ENCODE peak calls at places on chromosomes 3 and 15, in five cellular contexts. A is upper lobe of right lung; P is suprapubic skin; J is CD4-positive, alpha-beta T cell; M is foreskin fibroblast. H is an unnamed sample.

GRCh38 chr3:44761347-44762169 is at the start of the genes KIAA1143 and KIF15:
- DNase-seq in A (peak), P (peak), J (peak), M (peak), H (peak)

GRCh38 chr3:101643861-101644613 is 32.9 kb downstream of the ZBTB11 start:
- DNase-seq in A (no peak), P (no peak), J (peak), M (peak), H (no peak)

GRCh38 chr3:108091498-108092259 is 848 bp upstream of the CD47 start:
- DNase-seq in A (no peak), P (no peak), J (peak), M (no peak), H (peak)

GRCh38 chr3:79018671-79019136 is 749.1 kb downstream of the ROBO1 start:
- DNase-seq in A (peak), P (peak), J (no peak), M (peak), H (peak)

GRCh38 chr3:134552776-134553175 is 66.9 kb downstream of the CEP63 start:
- DNase-seq in A (no peak), P (no peak), J (no peak), M (peak), H (no peak)

GRCh38 chr15:43086551-43086950 is 19.3 kb downstream of the UBR1 start:
- DNase-seq in A (no peak), P (no peak), J (no peak), M (no peak), H (no peak)

GRCh38 chr15:62469874-62470688 is 305.0 kb upstream of the C2CD4B start:
- DNase-seq in A (no peak), P (peak), J (no peak), M (peak), H (no peak)

GRCh38 chr3:194267744-194268658 is 83.1 kb downstream of the CPN2 start:
- DNase-seq in A (no peak), P (peak), J (no peak), M (no peak), H (no peak)

GRCh38 chr3:14474363-14475081 is 65.6 kb downstream of the GRIP2 start:
- DNase-seq in A (no peak), P (no peak), J (no peak), M (no peak), H (no peak)

GRCh38 chr3:60972599-60972998 is 278.7 kb downstream of the FHIT start:
- DNase-seq in A (no peak), P (no peak), J (no peak), M (no peak), H (no peak)

GRCh38 chr3:13186416-13186815 is 113.2 kb upstream of the IQSEC1 start:
- DNase-seq in A (no peak), P (no peak), J (no peak), M (no peak), H (no peak)

GRCh38 chr15:73240864-73241499 is 127.8 kb downstream of the HCN4 start:
- DNase-seq in A (no peak), P (no peak), J (peak), M (peak), H (no peak)

GRCh38 chr3:111851511-111851954 is 7.5 kb upstream of the PHLDB2 start:
- DNase-seq in A (no peak), P (no peak), J (no peak), M (peak), H (no peak)

GRCh38 chr3:61582287-61582686 is 20.9 kb downstream of the PTPRG start:
- DNase-seq in A (no peak), P (no peak), J (no peak), M (no peak), H (no peak)

GRCh38 chr3:53495091-53495517 is 693 bp downstream of the CACNA1D start:
- DNase-seq in A (no peak), P (no peak), J (no peak), M (no peak), H (no peak)

GRCh38 chr3:4656059-4656458 is 162.9 kb downstream of the ITPR1 start:
- DNase-seq in A (peak), P (no peak), J (no peak), M (peak), H (peak)

GRCh38 chr3:9211155-9211950 is 38.1 kb downstream of the SRGAP3 start:
- DNase-seq in A (no peak), P (no peak), J (no peak), M (peak), H (no peak)

GRCh38 chr3:15055019-15055557 is 10.0 kb downstream of the MRPS25 start:
- DNase-seq in A (no peak), P (no peak), J (peak), M (no peak), H (no peak)

GRCh38 chr3:23389089-23389488 is 186.0 kb downstream of the UBE2E2 start:
- DNase-seq in A (no peak), P (no peak), J (no peak), M (no peak), H (no peak)

GRCh38 chr15:80475572-80475971 is 71.4 kb downstream of the ARNT2 start:
- DNase-seq in A (no peak), P (no peak), J (no peak), M (no peak), H (no peak)

GRCh38 chr15:70380484-70380883 is 282.8 kb upstream of the TLE3 start:
- DNase-seq in A (no peak), P (no peak), J (no peak), M (no peak), H (no peak)

GRCh38 chr3:33061782-33062181 is 35.2 kb downstream of the GLB1 start:
- DNase-seq in A (no peak), P (no peak), J (no peak), M (peak), H (no peak)

GRCh38 chr3:101065962-101066361 is 72.7 kb upstream of the ABI3BP start:
- DNase-seq in A (no peak), P (no peak), J (no peak), M (peak), H (no peak)

GRCh38 chr3:47283193-47283537 is 421 bp downstream of the KLHL18 start:
- DNase-seq in A (no peak), P (no peak), J (peak), M (no peak), H (no peak)

GRCh38 chr3:118480101-118480860 is 554.4 kb downstream of the IGSF11 start:
- DNase-seq in A (no peak), P (no peak), J (no peak), M (no peak), H (no peak)

GRCh38 chr3:31562525-31562924 is 29.8 kb downstream of the STT3B start:
- DNase-seq in A (peak), P (no peak), J (peak), M (no peak), H (no peak)
- TF ChIP-seq CTCF in A (no peak), P (no peak), J (no peak), M (no peak), H (no peak)

DNA sequence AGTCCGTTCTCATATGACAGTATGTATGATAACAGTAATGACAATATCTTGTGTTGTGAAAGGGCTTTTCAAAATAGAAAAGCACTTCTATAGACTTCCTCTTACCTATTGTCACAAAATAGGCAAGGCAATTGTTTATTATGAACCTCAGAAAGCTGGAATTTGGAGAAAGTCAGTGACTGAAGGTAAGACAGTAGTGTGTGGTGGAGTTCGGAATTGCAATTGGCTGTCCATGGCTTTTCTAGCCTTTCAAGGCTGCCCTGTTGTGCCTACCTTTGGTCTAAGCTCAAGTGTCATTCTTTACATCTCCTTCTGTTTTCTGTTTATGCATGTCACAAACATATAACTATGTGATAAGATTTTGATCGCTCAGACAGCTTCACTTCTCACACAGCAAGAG is 219.3 kb upstream of the NR2E3 start:
- DNase-seq in A (no peak), P (no peak), J (no peak), M (no peak), H (no peak)
- TF ChIP-seq CTCF in A (no peak), P (no peak), J (no peak), M (no peak), H (peak)

GRCh38 chr3:72189344-72189743 is 404.4 kb upstream of the PROK2 start:
- DNase-seq in A (no peak), P (no peak), J (no peak), M (no peak), H (no peak)

GRCh38 chr3:72190050-72190449 is 405.1 kb upstream of the PROK2 start:
- DNase-seq in A (no peak), P (no peak), J (no peak), M (no peak), H (no peak)

GRCh38 chr3:72185549-72186484 is 400.9 kb upstream of the PROK2 start:
- DNase-seq in A (no peak), P (no peak), J (no peak), M (peak), H (no peak)

GRCh38 chr3:72186485-72186864 is 401.5 kb upstream of the PROK2 start:
- DNase-seq in A (no peak), P (no peak), J (no peak), M (peak), H (no peak)

GRCh38 chr3:72187131-72187530 is 402.2 kb upstream of the PROK2 start:
- DNase-seq in A (no peak), P (no peak), J (no peak), M (no peak), H (no peak)
- TF ChIP-seq CTCF in A (peak), P (no peak), J (no peak), M (no peak), H (no peak)

DNA sequence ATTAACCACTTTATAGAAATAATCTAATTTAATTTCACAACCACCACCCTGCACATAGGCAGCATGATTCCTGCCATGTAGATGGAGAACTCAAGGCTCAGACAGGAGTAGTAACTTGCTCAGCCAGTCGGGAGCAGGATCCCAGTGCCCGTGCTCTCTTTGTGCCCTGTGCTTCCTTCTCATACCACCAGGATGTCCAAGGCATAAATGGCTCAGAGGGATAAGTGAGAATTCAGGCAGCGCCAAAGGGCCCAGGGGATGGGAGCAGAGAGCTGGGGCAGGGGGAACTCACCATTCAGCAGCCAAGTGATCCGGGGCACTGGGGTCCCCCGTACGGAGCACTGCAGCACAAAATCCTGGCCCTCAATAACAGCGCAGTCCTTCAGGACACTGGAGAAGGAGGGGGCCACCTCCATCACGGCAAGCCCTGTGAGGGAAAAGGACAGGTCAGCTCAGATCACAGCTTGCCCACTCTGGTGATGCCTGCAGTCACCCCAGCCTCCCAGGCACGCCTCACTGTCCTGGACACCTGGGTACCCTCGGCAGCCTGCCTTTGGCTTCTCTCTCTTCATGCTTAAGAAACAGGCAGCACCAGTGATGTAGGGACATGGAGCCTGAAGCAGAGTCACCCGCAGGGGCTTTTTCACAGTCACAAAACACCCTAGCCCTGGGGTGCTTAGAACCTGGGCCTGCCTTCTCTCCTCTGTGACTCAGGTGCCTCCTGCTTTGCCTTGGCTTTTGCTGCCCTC is 141.0 kb upstream of the HACD2 start:
- DNase-seq in A (no peak), P (no peak), J (no peak), M (no peak), H (no peak)
- TF ChIP-seq CTCF in A (no peak), P (no peak), J (no peak), M (no peak), H (peak)

GRCh38 chr15:29612701-29613100 is 209.6 kb downstream of the TJP1 start:
- DNase-seq in A (no peak), P (no peak), J (no peak), M (no peak), H (no peak)

GRCh38 chr15:29612096-29612495 is 210.2 kb downstream of the TJP1 start:
- DNase-seq in A (no peak), P (no peak), J (no peak), M (peak), H (no peak)

GRCh38 chr15:29616512-29616911 is 205.8 kb downstream of the TJP1 start:
- DNase-seq in A (no peak), P (no peak), J (no peak), M (no peak), H (no peak)

GRCh38 chr15:29615791-29616190 is 206.5 kb downstream of the TJP1 start:
- DNase-seq in A (no peak), P (no peak), J (no peak), M (no peak), H (peak)

GRCh38 chr15:29613951-29614382 is 208.3 kb downstream of the TJP1 start:
- DNase-seq in A (no peak), P (no peak), J (no peak), M (no peak), H (peak)
- TF ChIP-seq CTCF in A (no peak), P (no peak), J (no peak), M (no peak), H (peak)

GRCh38 chr3:128503164-128503651 is 10.2 kb upstream of the GATA2 start:
- DNase-seq in A (no peak), P (peak), J (no peak), M (no peak), H (no peak)
- TF ChIP-seq CTCF in A (no peak), P (no peak), J (no peak), M (peak), H (peak)

GRCh38 chr3:163935411-163935810 is 1142.9 kb downstream of the SI start:
- DNase-seq in A (no peak), P (no peak), J (no peak), M (no peak), H (no peak)

GRCh38 chr3:163936557-163936956 is 1141.7 kb downstream of the SI start:
- DNase-seq in A (no peak), P (no peak), J (no peak), M (no peak), H (no peak)

GRCh38 chr3:163943664-163944063 is 1134.6 kb downstream of the SI start:
- DNase-seq in A (no peak), P (no peak), J (no peak), M (no peak), H (no peak)

GRCh38 chr3:163939926-163940325 is 1138.4 kb downstream of the SI start:
- DNase-seq in A (no peak), P (no peak), J (no peak), M (no peak), H (no peak)
- TF ChIP-seq CTCF in A (no peak), P (no peak), J (no peak), M (no peak), H (no peak)

GRCh38 chr3:159158213-159158612 is 356.4 kb downstream of the MFSD1 start:
- DNase-seq in A (no peak), P (no peak), J (no peak), M (no peak), H (no peak)
- TF ChIP-seq CTCF in A (no peak), P (no peak), J (no peak), M (no peak), H (no peak)

GRCh38 chr15:31975446-31976229 is 54.7 kb upstream of the CHRNA7 start:
- DNase-seq in A (no peak), P (no peak), J (no peak), M (no peak), H (no peak)
- TF ChIP-seq CTCF in A (no peak), P (peak), J (no peak), M (no peak), H (peak)

H was measured in type B pancreatic cell.